ENCODE peak calls at places on chromosomes 12 and 14, in nine cellular contexts. One of them, this sample, is unnamed.

GRCh38 chr12:53063708-53064612 is 14.1 kb downstream of the TNS2 start:
- DNase-seq in neural progenitor cell: no peak
- DNase-seq in prostate gland: no peak
- DNase-seq in colonic mucosa: peak; percentile 33
- DNase-seq in BE2C: no peak
- DNase-seq in psoas muscle: peak; percentile 80
- DNase-seq in IMR-90: peak; percentile 74
- DNase-seq in A673: no peak
- DNase-seq in heart right ventricle: peak; percentile 81
- DNase-seq in this sample: no peak

GRCh38 chr12:50790081-50790480 is 26.2 kb downstream of the ATF1 start:
- DNase-seq in neural progenitor cell: no peak
- DNase-seq in prostate gland: no peak
- DNase-seq in colonic mucosa: no peak
- DNase-seq in BE2C: no peak
- DNase-seq in psoas muscle: no peak
- DNase-seq in IMR-90: no peak
- DNase-seq in A673: no peak
- DNase-seq in heart right ventricle: no peak
- DNase-seq in this sample: no peak

GRCh38 chr12:8081228-8081920 is 700 bp upstream of the NECAP1 start:
- DNase-seq in neural progenitor cell: no peak
- DNase-seq in prostate gland: no peak
- DNase-seq in colonic mucosa: peak; percentile 41
- DNase-seq in BE2C: no peak
- DNase-seq in psoas muscle: peak; percentile 59
- DNase-seq in IMR-90: no peak
- DNase-seq in A673: no peak
- DNase-seq in heart right ventricle: no peak
- DNase-seq in this sample: no peak

GRCh38 chr12:48001426-48002178 is 2.7 kb downstream of the COL2A1 start:
- DNase-seq in neural progenitor cell: peak; percentile 90
- DNase-seq in prostate gland: no peak
- DNase-seq in colonic mucosa: peak; percentile 69
- DNase-seq in BE2C: peak; percentile 58
- DNase-seq in psoas muscle: no peak
- DNase-seq in IMR-90: no peak
- DNase-seq in A673: peak; percentile 73
- DNase-seq in heart right ventricle: peak; percentile 46
- DNase-seq in this sample: peak; percentile 17

GRCh38 chr12:27424631-27425230 is 21.8 kb upstream of the SMCO2 start:
- DNase-seq in neural progenitor cell: peak; percentile 41
- DNase-seq in prostate gland: peak; percentile 13
- DNase-seq in colonic mucosa: no peak
- DNase-seq in BE2C: no peak
- DNase-seq in psoas muscle: no peak
- DNase-seq in IMR-90: peak; percentile 58
- DNase-seq in A673: peak; percentile 61
- DNase-seq in heart right ventricle: peak; percentile 41
- DNase-seq in this sample: peak; percentile 22

GRCh38 chr14:100440207-100440631 is 117.1 kb downstream of the SLC25A47 start:
- DNase-seq in neural progenitor cell: peak; percentile 83
- DNase-seq in prostate gland: peak; percentile 87
- DNase-seq in colonic mucosa: peak; percentile 84
- DNase-seq in BE2C: peak; percentile 86
- DNase-seq in psoas muscle: peak; percentile 86
- DNase-seq in IMR-90: peak; percentile 58
- DNase-seq in A673: peak; percentile 62
- DNase-seq in heart right ventricle: peak; percentile 33
- DNase-seq in this sample: peak; percentile 79

GRCh38 chr12:54019111-54019811 is 9.0 kb upstream of the HOXC6 start:
- DNase-seq in neural progenitor cell: peak; percentile 51
- DNase-seq in prostate gland: no peak
- DNase-seq in colonic mucosa: no peak
- DNase-seq in BE2C: no peak
- DNase-seq in psoas muscle: peak; percentile 63
- DNase-seq in IMR-90: no peak
- DNase-seq in A673: peak; percentile 81
- DNase-seq in heart right ventricle: no peak
- DNase-seq in this sample: no peak

GRCh38 chr14:33943081-33943480 is 7.8 kb downstream of the EGLN3 start:
- DNase-seq in neural progenitor cell: no peak
- DNase-seq in prostate gland: peak; percentile 22
- DNase-seq in colonic mucosa: peak; percentile 65
- DNase-seq in BE2C: peak; percentile 63
- DNase-seq in psoas muscle: no peak
- DNase-seq in IMR-90: no peak
- DNase-seq in A673: peak; percentile 54
- DNase-seq in heart right ventricle: no peak
- DNase-seq in this sample: peak; percentile 48

GRCh38 chr14:64719601-64720000 is 15.4 kb downstream of the PLEKHG3 start:
- DNase-seq in neural progenitor cell: no peak
- DNase-seq in prostate gland: no peak
- DNase-seq in colonic mucosa: no peak
- DNase-seq in BE2C: no peak
- DNase-seq in psoas muscle: no peak
- DNase-seq in IMR-90: no peak
- DNase-seq in A673: no peak
- DNase-seq in heart right ventricle: no peak
- DNase-seq in this sample: no peak

GRCh38 chr12:75816892-75817291 is 214.7 kb downstream of the PHLDA1 start:
- DNase-seq in neural progenitor cell: no peak
- DNase-seq in prostate gland: no peak
- DNase-seq in colonic mucosa: no peak
- DNase-seq in BE2C: peak; percentile 26
- DNase-seq in psoas muscle: no peak
- DNase-seq in IMR-90: peak; percentile 79
- DNase-seq in A673: peak; percentile 59
- DNase-seq in heart right ventricle: no peak
- DNase-seq in this sample: no peak

GRCh38 chr12:50614167-50614762 is 109.5 kb downstream of the DIP2B start:
- DNase-seq in neural progenitor cell: no peak
- DNase-seq in prostate gland: no peak
- DNase-seq in colonic mucosa: no peak
- DNase-seq in BE2C: no peak
- DNase-seq in psoas muscle: no peak
- DNase-seq in IMR-90: peak; percentile 78
- DNase-seq in A673: peak; percentile 85
- DNase-seq in heart right ventricle: no peak
- DNase-seq in this sample: no peak

GRCh38 chr14:76564471-76565119 is 188.7 kb downstream of the ESRRB start:
- DNase-seq in neural progenitor cell: peak; percentile 20
- DNase-seq in prostate gland: no peak
- DNase-seq in colonic mucosa: no peak
- DNase-seq in BE2C: peak; percentile 35
- DNase-seq in psoas muscle: no peak
- DNase-seq in IMR-90: no peak
- DNase-seq in A673: peak; percentile 47
- DNase-seq in heart right ventricle: no peak
- DNase-seq in this sample: no peak

GRCh38 chr14:71658261-71658860 is 273.9 kb upstream of the RGS6 start:
- DNase-seq in neural progenitor cell: no peak
- DNase-seq in prostate gland: no peak
- DNase-seq in colonic mucosa: no peak
- DNase-seq in BE2C: no peak
- DNase-seq in psoas muscle: no peak
- DNase-seq in IMR-90: no peak
- DNase-seq in A673: no peak
- DNase-seq in heart right ventricle: no peak
- DNase-seq in this sample: no peak

GRCh38 chr14:74213907-74214803 is 25.1 kb upstream of the VSX2 start:
- DNase-seq in neural progenitor cell: peak; percentile 56
- DNase-seq in prostate gland: no peak
- DNase-seq in colonic mucosa: no peak
- DNase-seq in BE2C: no peak
- DNase-seq in psoas muscle: no peak
- DNase-seq in IMR-90: no peak
- DNase-seq in A673: no peak
- DNase-seq in heart right ventricle: no peak
- DNase-seq in this sample: no peak

GRCh38 chr14:100850841-100851585 is 25.1 kb downstream of the MEG3 start:
- DNase-seq in neural progenitor cell: peak; percentile 54
- DNase-seq in prostate gland: peak; percentile 56
- DNase-seq in colonic mucosa: peak; percentile 94
- DNase-seq in BE2C: peak; percentile 71
- DNase-seq in psoas muscle: peak; percentile 78
- DNase-seq in IMR-90: no peak
- DNase-seq in A673: peak; percentile 76
- DNase-seq in heart right ventricle: peak; percentile 44
- DNase-seq in this sample: peak; percentile 82

GRCh38 chr12:65937181-65937641 is 112.9 kb downstream of the HMGA2 start:
- DNase-seq in neural progenitor cell: no peak
- DNase-seq in prostate gland: no peak
- DNase-seq in colonic mucosa: no peak
- DNase-seq in BE2C: no peak
- DNase-seq in psoas muscle: no peak
- DNase-seq in IMR-90: peak; percentile 35
- DNase-seq in A673: no peak
- DNase-seq in heart right ventricle: no peak
- DNase-seq in this sample: no peak

GRCh38 chr12:131309700-131310099 is 356.0 kb downstream of the ADGRD1 start:
- DNase-seq in neural progenitor cell: no peak
- DNase-seq in prostate gland: no peak
- DNase-seq in colonic mucosa: no peak
- DNase-seq in BE2C: no peak
- DNase-seq in psoas muscle: no peak
- DNase-seq in IMR-90: no peak
- DNase-seq in A673: no peak
- DNase-seq in heart right ventricle: no peak
- DNase-seq in this sample: no peak

GRCh38 chr12:109527489-109528123 is 45.7 kb downstream of the MMAB start:
- DNase-seq in neural progenitor cell: no peak
- DNase-seq in prostate gland: no peak
- DNase-seq in colonic mucosa: no peak
- DNase-seq in BE2C: no peak
- DNase-seq in psoas muscle: no peak
- DNase-seq in IMR-90: no peak
- DNase-seq in A673: no peak
- DNase-seq in heart right ventricle: no peak
- DNase-seq in this sample: no peak

GRCh38 chr12:132740313-132740646 is 21.4 kb downstream of the ANKLE2 start:
- DNase-seq in neural progenitor cell: no peak
- DNase-seq in prostate gland: no peak
- DNase-seq in colonic mucosa: no peak
- DNase-seq in BE2C: no peak
- DNase-seq in psoas muscle: no peak
- DNase-seq in IMR-90: no peak
- DNase-seq in A673: no peak
- DNase-seq in heart right ventricle: no peak
- DNase-seq in this sample: no peak
- H3K9me3 ChIP-seq in neural progenitor cell: no peaks in the 10 kb centered on the region
- H3K9me3 ChIP-seq in prostate gland: no peaks in the 10 kb centered on the region
- H3K9me3 ChIP-seq in colonic mucosa: no peaks in the 10 kb centered on the region
- H3K9me3 ChIP-seq in BE2C: no peaks in the 10 kb centered on the region
- H3K9me3 ChIP-seq in psoas muscle: no peaks in the 10 kb centered on the region
- H3K9me3 ChIP-seq in IMR-90: no peaks in the 10 kb centered on the region
- H3K9me3 ChIP-seq in A673: no peaks in the 10 kb centered on the region
- H3K9me3 ChIP-seq in heart right ventricle: no peaks in the 10 kb centered on the region
- H3K9me3 ChIP-seq in this sample: no peaks in the 10 kb centered on the region

DNA sequence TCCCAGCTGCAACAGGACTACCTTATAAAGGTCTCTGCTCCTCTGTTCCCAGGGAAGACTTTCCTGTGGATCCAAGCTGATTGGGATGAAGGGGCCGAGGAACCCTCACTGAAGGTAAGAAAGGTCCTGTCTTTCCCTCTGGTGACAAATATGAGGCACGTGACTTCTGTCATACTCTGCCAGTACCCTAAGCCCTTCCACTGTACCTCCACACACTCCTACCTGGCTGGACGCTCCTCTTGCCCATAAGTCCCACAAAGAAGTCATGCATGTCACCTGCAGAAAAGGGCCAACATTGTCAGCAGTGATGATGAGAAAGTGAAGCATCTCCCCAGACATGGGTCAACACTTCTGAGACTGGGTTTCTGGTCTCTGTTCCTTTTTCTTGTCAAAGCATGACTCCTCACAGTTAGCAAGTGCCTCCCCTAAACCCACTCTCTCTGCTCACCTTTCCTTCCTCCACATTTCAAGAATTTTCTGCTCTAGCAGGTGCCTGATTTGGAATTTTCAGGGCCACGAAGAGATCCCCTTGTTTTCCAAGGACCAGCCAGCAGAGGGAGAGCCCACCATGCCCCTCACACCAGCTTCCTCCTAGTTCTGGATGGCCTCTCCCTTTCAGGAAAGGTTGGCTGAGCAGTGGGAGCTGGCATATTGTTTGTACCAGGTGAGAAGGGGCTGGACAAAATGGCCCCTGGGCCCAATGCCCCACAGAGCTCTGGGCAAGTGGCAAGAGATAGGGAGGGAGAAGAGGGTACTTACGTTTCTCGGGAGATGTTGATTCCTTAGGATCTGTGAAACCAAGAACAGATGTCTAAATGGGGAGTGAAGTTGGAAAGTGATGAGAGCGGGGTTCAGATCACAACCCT is 3.5 kb downstream of the TAC3 start:
- DNase-seq in neural progenitor cell: peak; percentile 29
- DNase-seq in prostate gland: no peak
- DNase-seq in colonic mucosa: no peak
- DNase-seq in BE2C: no peak
- DNase-seq in psoas muscle: no peak
- DNase-seq in IMR-90: no peak
- DNase-seq in A673: no peak
- DNase-seq in heart right ventricle: no peak
- DNase-seq in this sample: no peak
- TF ChIP-seq CTCF in neural progenitor cell: peak; percentile 37
- TF ChIP-seq CTCF in prostate gland: no peak
- TF ChIP-seq CTCF in colonic mucosa: no peak
- TF ChIP-seq CTCF in BE2C: peak; percentile 41
- TF ChIP-seq CTCF in psoas muscle: no peak
- TF ChIP-seq CTCF in IMR-90: no peak
- TF ChIP-seq CTCF in A673: peak; percentile 45
- TF ChIP-seq CTCF in heart right ventricle: no peak
- TF ChIP-seq CTCF in this sample: no peak

DNA sequence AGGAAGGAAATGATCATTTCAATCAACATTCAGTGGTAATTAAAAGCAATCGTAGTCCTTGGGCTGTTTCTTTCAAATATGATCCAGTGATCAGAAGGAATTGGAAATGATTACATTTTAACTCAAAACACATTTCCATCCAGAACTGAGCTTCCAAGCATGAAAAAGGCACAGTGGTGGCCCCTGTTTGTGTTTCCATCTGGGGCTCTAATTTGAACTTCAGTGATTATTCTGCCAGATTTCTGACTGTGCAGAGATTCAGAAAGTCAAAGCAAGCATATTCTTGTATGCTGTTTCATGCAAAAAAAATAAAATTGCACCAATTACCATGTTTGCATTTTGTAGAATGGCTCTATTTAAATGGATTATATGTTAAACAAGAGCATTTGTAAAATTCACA is 157.1 kb upstream of the LMNTD1 start:
- DNase-seq in neural progenitor cell: no peak
- DNase-seq in prostate gland: no peak
- DNase-seq in colonic mucosa: no peak
- DNase-seq in BE2C: no peak
- DNase-seq in psoas muscle: no peak
- DNase-seq in IMR-90: no peak
- DNase-seq in A673: no peak
- DNase-seq in heart right ventricle: no peak
- DNase-seq in this sample: no peak
- H3K9me3 ChIP-seq in neural progenitor cell: no peaks in the 10 kb centered on the region
- H3K9me3 ChIP-seq in prostate gland: no peaks in the 10 kb centered on the region
- H3K9me3 ChIP-seq in colonic mucosa: no peaks in the 10 kb centered on the region
- H3K9me3 ChIP-seq in BE2C: no peaks in the 10 kb centered on the region
- H3K9me3 ChIP-seq in psoas muscle: no peaks in the 10 kb centered on the region
- H3K9me3 ChIP-seq in IMR-90: peaks cover 13% of the 10 kb centered on the region
- H3K9me3 ChIP-seq in A673: peaks cover 3% of the 10 kb centered on the region
- H3K9me3 ChIP-seq in heart right ventricle: no peaks in the 10 kb centered on the region
- H3K9me3 ChIP-seq in this sample: no peaks in the 10 kb centered on the region

GRCh38 chr14:55874785-55875184 is 243.4 kb upstream of the PELI2 start:
- DNase-seq in neural progenitor cell: no peak
- DNase-seq in prostate gland: no peak
- DNase-seq in colonic mucosa: no peak
- DNase-seq in BE2C: no peak
- DNase-seq in psoas muscle: no peak
- DNase-seq in IMR-90: no peak
- DNase-seq in A673: no peak
- DNase-seq in heart right ventricle: no peak
- DNase-seq in this sample: no peak
- TF ChIP-seq CTCF in neural progenitor cell: no peak
- TF ChIP-seq CTCF in prostate gland: no peak
- TF ChIP-seq CTCF in colonic mucosa: no peak
- TF ChIP-seq CTCF in BE2C: no peak
- TF ChIP-seq CTCF in psoas muscle: no peak
- TF ChIP-seq CTCF in IMR-90: no peak
- TF ChIP-seq CTCF in A673: no peak
- TF ChIP-seq CTCF in heart right ventricle: peak; percentile 9
- TF ChIP-seq CTCF in this sample: peak; percentile 38

This sample was measured in body of pancreas.